ENCODE peak calls at places on chromosomes 6 and 20, in six cellular contexts. M, Q, T, U, R and Z are unnamed samples.

GRCh38 chr6:135568366-135568765 is 70.8 kb upstream of the AHI1 start:
- DNase-seq in M (peak), Q (no peak), T (no peak), U (no peak), R (peak), Z (no peak)

GRCh38 chr20:31713312-31714049 is 9.2 kb downstream of the BCL2L1 start:
- DNase-seq in M (peak), Q (peak), T (no peak), U (no peak), R (peak), Z (no peak)

GRCh38 chr20:36465109-36466080 is 75.9 kb upstream of the MYL9 start:
- DNase-seq in M (peak), Q (peak), T (no peak), U (peak), R (peak), Z (peak)

GRCh38 chr6:113857565-113858066 is 471 bp downstream of the MARCKS start:
- DNase-seq in M (no peak), Q (no peak), T (peak), U (no peak), R (no peak), Z (peak)

GRCh38 chr20:24589845-24590192 is 120.4 kb downstream of the SYNDIG1 start:
- DNase-seq in M (no peak), Q (no peak), T (no peak), U (no peak), R (no peak), Z (no peak)

GRCh38 chr6:137240168-137240567 is 21.0 kb upstream of the IFNGR1 start:
- DNase-seq in M (peak), Q (peak), T (no peak), U (no peak), R (peak), Z (no peak)

GRCh38 chr6:147624946-147625515 is 116.5 kb downstream of the SAMD5 start:
- DNase-seq in M (no peak), Q (no peak), T (no peak), U (no peak), R (no peak), Z (no peak)

GRCh38 chr6:4055420-4056041 is 23.4 kb downstream of the FAM217A start:
- DNase-seq in M (peak), Q (no peak), T (no peak), U (no peak), R (peak), Z (no peak)

GRCh38 chr6:137904822-137905617 is 38.0 kb downstream of the TNFAIP3 start:
- DNase-seq in M (no peak), Q (peak), T (no peak), U (peak), R (no peak), Z (peak)